ENCODE peak calls at places on chromosomes 12 and 14, in seven cellular contexts. H, V, F, J, E, N and T are unnamed samples.

GRCh38 chr12:108109954-108110353 is 19.1 kb upstream of the WSCD2 start:
- DNase-seq in H (no peak), V (no peak), F (no peak), J (no peak), E (no peak), N (no peak), T (no peak)

GRCh38 chr12:131063427-131063826 is 109.7 kb downstream of the ADGRD1 start:
- DNase-seq in H (no peak), V (no peak), F (no peak), J (no peak), E (no peak), N (no peak), T (no peak)

GRCh38 chr12:102876883-102877282 is 40.2 kb downstream of the PAH start:
- DNase-seq in H (no peak), V (no peak), F (no peak), J (no peak), E (no peak), N (no peak), T (no peak)

GRCh38 chr12:46811185-46811584 is 14.6 kb downstream of the SLC38A4 start:
- DNase-seq in H (no peak), V (no peak), F (no peak), J (no peak), E (no peak), N (no peak), T (no peak)

GRCh38 chr14:99728231-99728920 is 44.3 kb downstream of the CYP46A1 start:
- DNase-seq in H (no peak), V (no peak), F (peak), J (no peak), E (no peak), N (peak), T (peak)

GRCh38 chr14:68468437-68469207 is 324.2 kb downstream of the ZFP36L1 start:
- DNase-seq in H (peak), V (peak), F (no peak), J (peak), E (no peak), N (no peak), T (peak)

GRCh38 chr14:35304812-35305462 is 12.8 kb downstream of the PSMA6 start:
- DNase-seq in H (no peak), V (no peak), F (no peak), J (no peak), E (no peak), N (no peak), T (no peak)

GRCh38 chr12:76313289-76313688 is 34.9 kb downstream of the BBS10 start:
- DNase-seq in H (no peak), V (no peak), F (no peak), J (no peak), E (no peak), N (no peak), T (no peak)

GRCh38 chr14:23159516-23159915 is 23.9 kb downstream of the SLC7A8 start:
- DNase-seq in H (no peak), V (no peak), F (no peak), J (no peak), E (no peak), N (no peak), T (no peak)

GRCh38 chr12:132451172-132451835 is 38.6 kb upstream of the FBRSL1 start:
- DNase-seq in H (no peak), V (no peak), F (no peak), J (no peak), E (no peak), N (no peak), T (no peak)

DNA sequence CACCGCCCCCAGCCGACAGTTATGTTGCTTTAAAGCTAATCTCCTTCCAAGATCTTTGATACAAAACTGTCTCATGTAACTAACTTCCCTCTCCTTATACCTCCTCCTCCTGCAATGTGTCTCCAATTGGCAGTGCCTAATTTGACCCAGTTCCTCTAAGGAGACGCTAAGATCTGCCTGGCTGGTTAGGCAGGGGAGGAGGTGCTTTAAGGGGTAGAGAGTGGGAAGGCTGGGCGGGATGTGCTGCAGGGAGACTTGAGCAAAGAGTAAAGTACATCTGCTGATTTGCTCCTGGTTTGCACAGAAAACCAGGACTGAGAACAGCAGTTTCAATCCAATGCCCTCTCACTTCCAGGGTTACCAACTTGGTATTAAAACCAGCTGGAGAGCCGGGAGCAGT is 7.4 kb upstream of the IKZF4 start:
- DNase-seq in H (no peak), V (peak), F (no peak), J (no peak), E (no peak), N (peak), T (no peak)
- H3K4me3 ChIP-seq in H (no peak), V (no peak), F (no peak), J (no peak), E (no peak), N (no peak), T (no peak)

GRCh38 chr14:20608383-20609095 is 17.4 kb upstream of the RNASE12 start:
- DNase-seq in H (no peak), V (no peak), F (no peak), J (no peak), E (no peak), N (no peak), T (no peak)
- H3K4me3 ChIP-seq in H (no peak), V (no peak), F (no peak), J (no peak), E (no peak), N (no peak), T (no peak)

GRCh38 chr12:64390275-64390851 is at the start of gene C12orf56:
- DNase-seq in H (no peak), V (peak), F (no peak), J (no peak), E (no peak), N (peak), T (no peak)
- H3K4me3 ChIP-seq in H (peak), V (no peak), F (no peak), J (peak), E (no peak), N (peak), T (peak)

GRCh38 chr14:90456551-90456950 is 59.7 kb downstream of the CALM1 start:
- DNase-seq in H (no peak), V (no peak), F (no peak), J (no peak), E (no peak), N (no peak), T (no peak)

GRCh38 chr14:90455100-90455571 is 58.3 kb downstream of the CALM1 start:
- DNase-seq in H (no peak), V (no peak), F (no peak), J (no peak), E (no peak), N (no peak), T (no peak)

GRCh38 chr14:90453401-90453951 is 56.6 kb downstream of the CALM1 start:
- DNase-seq in H (peak), V (peak), F (peak), J (no peak), E (no peak), N (no peak), T (peak)

GRCh38 chr14:90452366-90452765 is 55.5 kb downstream of the CALM1 start:
- DNase-seq in H (no peak), V (no peak), F (no peak), J (no peak), E (no peak), N (no peak), T (no peak)

DNA sequence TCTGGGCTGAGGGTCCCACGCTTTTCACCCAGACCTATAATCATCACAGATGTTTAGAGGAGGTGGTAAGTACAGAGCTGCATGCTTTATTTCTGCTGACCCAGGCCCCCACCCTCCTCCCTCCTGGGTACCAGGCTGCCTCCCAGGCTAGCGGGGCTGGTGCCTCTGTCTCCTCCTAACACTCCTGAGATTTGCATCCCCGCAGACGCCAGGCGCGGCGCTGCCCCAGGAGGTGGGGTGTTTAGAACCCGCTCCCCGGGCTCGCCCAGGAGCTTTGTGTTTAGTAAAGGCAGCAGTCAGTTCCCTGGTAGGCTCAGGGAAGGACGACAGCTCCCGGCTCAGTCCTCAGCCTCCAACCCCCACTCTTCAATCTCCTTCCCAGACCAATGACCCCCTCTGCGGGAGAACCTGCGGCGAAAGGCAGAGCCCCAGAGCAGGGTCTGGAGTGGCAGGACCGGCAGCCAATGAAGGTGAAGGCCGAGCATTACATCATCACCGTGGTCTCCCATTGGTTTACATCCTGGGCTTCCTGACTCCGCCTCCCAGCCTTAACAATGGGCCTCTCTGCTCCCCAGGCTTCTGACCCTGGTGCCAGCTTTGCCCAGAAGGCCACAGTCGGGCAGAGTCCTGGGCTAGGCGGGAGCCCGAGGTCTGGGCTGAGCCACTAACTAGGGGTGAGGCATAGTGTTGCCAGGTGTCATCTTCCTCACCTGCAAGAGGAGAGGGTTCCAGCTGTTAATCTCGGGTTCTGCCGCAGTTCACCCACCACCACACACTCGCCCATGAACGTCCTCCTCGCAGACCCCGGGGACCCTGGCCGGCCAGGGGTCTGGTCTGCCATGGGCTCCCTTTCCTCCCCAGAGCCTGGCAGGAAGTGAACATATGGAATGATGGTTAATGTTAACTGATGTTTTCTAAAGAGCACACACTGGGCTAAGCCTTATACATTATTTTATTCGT is 57.5 kb downstream of the CALM1 start:
- DNase-seq in H (peak), V (peak), F (peak), J (no peak), E (peak), N (peak), T (peak)
- H3K4me3 ChIP-seq in H (no peak), V (no peak), F (no peak), J (peak), E (no peak), N (peak), T (peak)

GRCh38 chr14:103871596-103872480 is 24.5 kb upstream of the PPP1R13B start:
- DNase-seq in H (no peak), V (peak), F (peak), J (no peak), E (peak), N (peak), T (peak)

GRCh38 chr14:103875010-103875409 is 27.6 kb upstream of the PPP1R13B start:
- DNase-seq in H (no peak), V (no peak), F (no peak), J (no peak), E (no peak), N (no peak), T (no peak)

GRCh38 chr14:103870144-103870876 is 22.9 kb upstream of the PPP1R13B start:
- DNase-seq in H (no peak), V (no peak), F (no peak), J (no peak), E (no peak), N (no peak), T (peak)

GRCh38 chr14:103870891-103871595 is 23.7 kb upstream of the PPP1R13B start:
- DNase-seq in H (no peak), V (no peak), F (no peak), J (no peak), E (no peak), N (no peak), T (no peak)

GRCh38 chr14:103872492-103873113 is 25.2 kb upstream of the PPP1R13B start:
- DNase-seq in H (no peak), V (no peak), F (no peak), J (no peak), E (no peak), N (no peak), T (no peak)
- H3K4me3 ChIP-seq in H (peak), V (no peak), F (peak), J (peak), E (no peak), N (peak), T (peak)

DNA sequence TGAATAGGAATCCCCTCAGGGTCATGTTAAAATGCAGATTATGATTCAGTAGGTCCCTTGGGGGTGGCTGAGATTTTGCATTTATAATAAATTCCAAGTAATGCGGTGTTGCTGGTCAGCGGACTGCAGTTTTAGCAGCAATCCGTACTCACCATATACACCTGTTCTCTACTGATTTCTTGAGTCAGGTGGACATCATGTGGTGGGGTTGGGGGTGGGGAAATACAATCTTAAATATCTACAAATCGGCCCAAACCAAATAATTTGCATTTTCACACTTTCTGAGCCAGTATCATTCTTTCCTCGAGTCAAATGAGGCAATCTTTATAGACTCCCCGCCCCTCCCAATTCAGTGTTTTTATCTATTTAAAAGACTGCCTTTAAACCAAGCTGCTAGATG is 938 bp downstream of the SPATA7 start:
- DNase-seq in H (peak), V (no peak), F (no peak), J (no peak), E (no peak), N (no peak), T (no peak)
- H3K4me3 ChIP-seq in H (peak), V (peak), F (no peak), J (peak), E (no peak), N (no peak), T (peak)